ENCODE peak calls at places on chromosomes 7 and 10, in four cellular contexts. M is heart left ventricle; Q is SK-N-SH; O is CD4-positive, CD25-positive, alpha-beta regulatory T cell. A is an unnamed sample. For H3K9me3, the result is how much of the 10 kb centered on the place peaks cover.

GRCh38 chr10:5229019-5229418 is 32.4 kb downstream of the AKR1C4 start:
- DNase-seq in M (no peak), Q (no peak), O (no peak), A (no peak)

GRCh38 chr10:21797537-21797936 is 206.0 kb downstream of the DNAJC1 start:
- DNase-seq in M (no peak), Q (no peak), O (no peak), A (no peak)

GRCh38 chr7:151680810-151681209 is 161.1 kb upstream of the RHEB start:
- DNase-seq in M (no peak), Q (no peak), O (no peak), A (no peak)

GRCh38 chr10:33333260-33334169 is 952 bp downstream of the NRP1 start:
- DNase-seq in M (no peak), Q (no peak), O (peak), A (peak)

GRCh38 chr7:142311876-142312275 is 54.0 kb upstream of the PRSS58 start:
- DNase-seq in M (no peak), Q (no peak), O (no peak), A (no peak)

GRCh38 chr7:129862672-129863071 is 90.1 kb downstream of the UBE2H start:
- DNase-seq in M (no peak), Q (no peak), O (no peak), A (no peak)

GRCh38 chr7:52269669-52270068 is 765.8 kb upstream of the POM121L12 start:
- DNase-seq in M (no peak), Q (no peak), O (no peak), A (no peak)

GRCh38 chr10:33252794-33253203 is 81.7 kb downstream of the NRP1 start:
- DNase-seq in M (no peak), Q (no peak), O (no peak), A (no peak)

GRCh38 chr7:43501881-43502280 is 81.0 kb upstream of the STK17A start:
- DNase-seq in M (no peak), Q (no peak), O (no peak), A (no peak)

GRCh38 chr7:84256481-84256880 is 61.9 kb upstream of the SEMA3A start:
- DNase-seq in M (no peak), Q (no peak), O (no peak), A (no peak)

GRCh38 chr10:110437761-110438341 is 59.9 kb upstream of the DUSP5 start:
- DNase-seq in M (no peak), Q (no peak), O (no peak), A (no peak)

GRCh38 chr10:52664629-52665028 is 108.0 kb downstream of the MBL2 start:
- DNase-seq in M (no peak), Q (no peak), O (no peak), A (no peak)

GRCh38 chr7:139505563-139505962 is 17.9 kb upstream of the CLEC2L start:
- DNase-seq in M (no peak), Q (peak), O (no peak), A (peak)

GRCh38 chr10:107914450-107915276 is 750.2 kb upstream of the SORCS1 start:
- DNase-seq in M (no peak), Q (peak), O (no peak), A (peak)

GRCh38 chr10:71999360-72000072 is 35.3 kb downstream of the CHST3 start:
- DNase-seq in M (peak), Q (peak), O (no peak), A (no peak)

GRCh38 chr7:148905093-148905666 is 21.1 kb upstream of the EZH2 start:
- DNase-seq in M (no peak), Q (no peak), O (no peak), A (no peak)

GRCh38 chr7:116809636-116810266 is 52.6 kb upstream of the CAPZA2 start:
- DNase-seq in M (no peak), Q (peak), O (no peak), A (peak)

GRCh38 chr7:43083091-43083490 is 29.4 kb upstream of the HECW1 start:
- DNase-seq in M (no peak), Q (no peak), O (no peak), A (no peak)

GRCh38 chr10:131748191-131748590 is 152.6 kb upstream of the PPP2R2D start:
- DNase-seq in M (no peak), Q (no peak), O (no peak), A (no peak)

GRCh38 chr10:131746785-131747184 is 154.0 kb upstream of the PPP2R2D start:
- DNase-seq in M (no peak), Q (no peak), O (no peak), A (no peak)

GRCh38 chr10:131746241-131746711 is 154.5 kb upstream of the PPP2R2D start:
- DNase-seq in M (no peak), Q (no peak), O (no peak), A (no peak)

GRCh38 chr10:131747791-131748190 is 153.0 kb upstream of the PPP2R2D start:
- DNase-seq in M (no peak), Q (no peak), O (no peak), A (no peak)

DNA sequence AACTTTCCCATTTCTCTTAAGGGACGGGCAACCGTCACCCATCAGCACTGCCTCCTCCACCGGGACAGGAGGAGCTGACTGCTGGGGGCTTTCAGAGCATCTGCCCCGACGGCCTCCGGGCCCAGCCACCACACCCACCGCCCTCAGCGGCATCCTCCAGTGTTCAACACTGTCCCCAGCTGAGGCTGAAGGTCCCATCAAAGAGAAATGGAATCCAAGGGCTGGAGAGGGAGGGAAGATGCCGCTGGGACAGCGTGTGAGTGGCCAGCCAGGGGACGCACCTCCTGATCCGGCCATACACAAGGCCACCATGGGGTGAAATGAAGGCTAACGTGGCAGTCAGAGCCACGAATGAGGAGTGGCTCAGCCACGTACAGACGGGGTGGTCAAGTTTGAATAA is 153.6 kb upstream of the PPP2R2D start:
- DNase-seq in M (no peak), Q (no peak), O (no peak), A (no peak)
- H3K9me3 ChIP-seq in M (under half), Q (under half), O (under half), A (under half)

DNA sequence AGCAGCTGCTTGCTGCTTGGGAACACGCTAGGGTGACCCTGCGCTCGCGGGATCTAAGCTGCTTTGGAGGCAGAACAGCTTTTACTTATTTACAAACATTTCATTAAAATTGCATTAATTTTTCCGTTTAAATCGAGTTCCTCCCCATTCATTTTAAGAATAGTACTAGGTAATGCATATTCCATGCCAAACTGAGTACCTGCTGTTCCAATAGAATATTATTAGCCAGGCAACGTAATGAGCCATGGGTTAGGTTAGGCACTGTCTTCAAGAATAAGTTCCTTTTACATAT is 860 bp downstream of the EXOC6 start:
- DNase-seq in M (no peak), Q (no peak), O (no peak), A (peak)
- H3K9me3 ChIP-seq in M (under half), Q (under half), O (under half), A (under half)

DNA sequence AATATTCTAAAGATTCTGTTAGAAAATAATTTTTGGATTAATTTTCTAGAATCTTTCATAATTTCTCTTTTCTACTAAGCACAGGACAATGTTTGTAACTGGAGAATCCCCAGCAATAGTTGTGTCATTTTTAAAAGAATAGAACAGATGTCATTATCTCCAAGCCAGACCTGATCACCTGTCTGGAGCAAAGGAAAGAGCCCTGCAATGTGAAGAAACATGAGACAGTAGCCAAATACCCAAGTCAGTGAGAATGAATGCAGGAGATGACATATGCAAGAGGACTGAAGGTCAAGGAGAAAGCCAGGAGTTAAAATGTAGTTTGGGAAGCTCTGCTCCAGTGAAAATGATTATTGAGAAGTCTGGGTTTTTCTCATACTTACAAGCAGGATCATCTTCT is 25.4 kb upstream of the ZNF138 start:
- DNase-seq in M (no peak), Q (no peak), O (no peak), A (no peak)
- H3K9me3 ChIP-seq in M (under half), Q (under half), O (under half), A (under half)

DNA sequence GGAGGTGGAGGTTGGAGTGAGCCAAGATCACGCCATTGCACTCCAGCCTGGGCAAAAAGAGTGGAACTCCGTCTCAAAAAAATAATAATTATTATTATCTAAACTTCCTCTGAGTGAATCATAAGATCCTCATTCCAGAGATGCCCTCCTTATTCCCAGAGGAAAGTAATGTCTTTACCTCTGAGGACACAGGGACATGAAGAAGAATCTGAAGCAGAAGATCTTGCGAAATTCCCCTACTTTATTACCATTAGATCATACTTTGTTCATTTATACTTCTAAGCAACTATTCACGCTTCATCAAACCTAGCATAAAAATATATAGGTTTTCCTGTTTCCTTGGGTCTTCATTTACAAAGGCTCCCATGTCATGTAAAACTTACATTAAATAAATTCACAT is 143.1 kb downstream of the ETV1 start:
- DNase-seq in M (no peak), Q (no peak), O (no peak), A (no peak)
- H3K9me3 ChIP-seq in M (under half), Q (under half), O (under half), A (under half)

GRCh38 chr10:1360581-1361164 is 304.5 kb downstream of the WDR37 start:
- DNase-seq in M (no peak), Q (no peak), O (no peak), A (no peak)
- H3K9me3 ChIP-seq in M (under half), Q (under half), O (under half), A (under half)

GRCh38 chr10:77249901-77250459 is 387.6 kb downstream of the KCNMA1 start:
- DNase-seq in M (no peak), Q (no peak), O (no peak), A (no peak)

GRCh38 chr10:77244746-77245145 is 392.9 kb downstream of the KCNMA1 start:
- DNase-seq in M (no peak), Q (no peak), O (no peak), A (no peak)

GRCh38 chr10:77248104-77248503 is 389.5 kb downstream of the KCNMA1 start:
- DNase-seq in M (no peak), Q (no peak), O (no peak), A (no peak)

GRCh38 chr10:77247076-77247561 is 390.5 kb downstream of the KCNMA1 start:
- DNase-seq in M (no peak), Q (no peak), O (no peak), A (no peak)

DNA sequence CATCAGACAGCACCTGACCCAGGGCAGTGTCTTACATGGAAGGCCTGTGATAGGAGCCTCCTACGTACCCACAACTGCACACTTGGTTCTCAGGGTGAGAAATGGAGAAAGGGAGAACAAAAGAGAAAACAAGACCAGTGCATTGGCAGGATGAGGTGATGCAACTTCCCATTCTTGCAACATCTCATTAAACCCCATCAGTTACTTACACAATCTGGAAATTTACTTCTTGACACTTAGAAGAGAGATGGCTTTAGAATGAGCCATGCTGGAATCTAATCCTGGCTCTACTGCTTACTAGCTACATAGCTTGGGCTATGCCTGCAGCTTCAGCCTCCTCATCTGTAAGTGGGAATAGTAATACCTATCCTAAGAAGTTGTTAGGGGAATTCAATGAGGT is 391.7 kb downstream of the KCNMA1 start:
- DNase-seq in M (no peak), Q (no peak), O (no peak), A (no peak)
- H3K9me3 ChIP-seq in M (under half), Q (under half), O (under half), A (under half)

GRCh38 chr7:103048833-103049232 is 25.8 kb downstream of the FBXL13 start:
- DNase-seq in M (no peak), Q (no peak), O (no peak), A (no peak)
- H3K9me3 ChIP-seq in M (under half), Q (under half), O (under half), A (under half)

DNA sequence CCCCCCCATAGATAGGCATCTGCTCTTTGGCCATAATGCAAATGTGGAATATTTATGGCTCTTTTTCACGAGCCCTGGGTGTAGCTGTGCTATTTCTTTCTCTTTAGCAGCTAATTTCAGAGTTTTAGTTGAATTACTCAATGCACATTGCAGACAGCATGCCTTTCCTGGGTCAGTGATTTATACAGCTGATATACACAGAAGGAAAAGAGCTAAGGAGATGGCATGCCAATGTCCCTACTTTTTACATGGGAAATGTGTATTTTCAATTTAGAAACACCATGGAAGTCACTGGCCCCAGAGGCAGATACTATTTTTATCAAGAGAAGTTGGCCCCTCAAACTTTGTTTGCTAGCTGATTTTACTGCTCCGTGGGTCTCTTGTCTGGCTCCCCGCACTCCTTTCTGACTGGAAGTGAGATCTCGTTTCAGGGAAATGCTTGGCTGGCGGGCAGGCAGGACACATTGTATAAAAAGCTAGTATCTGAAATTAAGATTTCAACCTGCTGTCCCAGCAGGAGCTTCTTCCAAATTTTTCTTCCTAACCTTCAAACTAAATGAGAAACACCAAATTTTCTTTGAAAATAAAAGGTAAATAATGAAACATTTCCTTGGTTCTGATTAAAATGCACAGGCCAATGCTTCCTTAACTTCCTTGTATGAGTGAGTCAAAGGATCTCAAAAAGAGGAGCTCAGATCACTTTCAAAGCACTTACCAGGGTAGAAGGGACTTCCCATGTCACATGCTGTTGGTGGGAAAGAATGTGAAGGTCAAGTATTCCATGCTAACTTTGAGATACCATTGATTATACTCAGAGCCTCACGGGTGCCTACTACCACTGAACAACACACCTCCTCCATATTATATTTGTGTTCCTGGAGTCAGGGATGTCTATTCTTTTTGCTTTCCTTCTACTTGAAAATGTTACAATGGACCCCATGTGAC is 233.8 kb upstream of the KIAA1217 start:
- DNase-seq in M (no peak), Q (no peak), O (no peak), A (no peak)
- H3K9me3 ChIP-seq in M (under half), Q (under half), O (under half), A (under half)

GRCh38 chr7:64996305-64996704 is 5.5 kb upstream of the ZNF117 start:
- DNase-seq in M (no peak), Q (no peak), O (no peak), A (no peak)

GRCh38 chr7:64990936-64991335 is at the start of gene ZNF117:
- DNase-seq in M (no peak), Q (no peak), O (no peak), A (no peak)

GRCh38 chr7:64997164-64997908 is 6.5 kb upstream of the ZNF117 start:
- DNase-seq in M (no peak), Q (no peak), O (no peak), A (no peak)

GRCh38 chr7:64992971-64993370 is 2.1 kb upstream of the ZNF117 start:
- DNase-seq in M (no peak), Q (no peak), O (no peak), A (no peak)

GRCh38 chr7:64993901-64994300 is 3.1 kb upstream of the ZNF117 start:
- DNase-seq in M (no peak), Q (no peak), O (no peak), A (no peak)
- H3K9me3 ChIP-seq in M (under half), Q (under half), O (half or more), A (under half)

A was measured in HAP-1.